ENCODE peak calls at places on chromosomes 12 and 14, in ten cellular contexts. N is cardiac muscle cell; D is bronchial epithelial cell; T is A549; L is HFFc6; A is CD4-positive, alpha-beta T cell; B is fibroblast of pulmonary artery; V is heart left ventricle; M is upper lobe of right lung; H is AG04449. O is an unnamed sample.

GRCh38 chr12:29782285-29782820 is 1.4 kb downstream of the TMTC1 start:
- DNase-seq in N (peak; percentile 78), D (peak; percentile 81), T (no peak), L (no peak), A (no peak), B (peak; percentile 75), V (no peak), M (no peak), H (no peak), O (peak; percentile 68)

GRCh38 chr14:29077916-29078315 is 311.3 kb downstream of the FOXG1 start:
- DNase-seq in N (no peak), D (peak; percentile 1), T (no peak), L (no peak), A (no peak), B (no peak), V (no peak), M (no peak), H (no peak), O (no peak)

GRCh38 chr14:65101631-65102440 is 481 bp downstream of the MAX start:
- DNase-seq in N (no peak), D (no peak), T (no peak), L (no peak), A (peak; percentile 28), B (no peak), V (peak; percentile 35), M (peak; percentile 70), H (no peak), O (peak; percentile 6)

GRCh38 chr12:3627336-3627735 is 125.6 kb downstream of the CRACR2A start:
- DNase-seq in N (no peak), D (no peak), T (no peak), L (no peak), A (no peak), B (no peak), V (no peak), M (no peak), H (no peak), O (no peak)

GRCh38 chr12:103197725-103198388 is 240.4 kb downstream of the ASCL1 start:
- DNase-seq in N (no peak), D (no peak), T (no peak), L (no peak), A (no peak), B (no peak), V (no peak), M (no peak), H (no peak), O (no peak)

GRCh38 chr12:22525426-22525825 is 18.9 kb downstream of the C2CD5 start:
- DNase-seq in N (peak; percentile 30), D (peak; percentile 61), T (no peak), L (peak; percentile 2), A (no peak), B (peak; percentile 51), V (no peak), M (no peak), H (no peak), O (peak; percentile 27)

GRCh38 chr14:105166571-105167302 is 1.8 kb downstream of the JAG2 start:
- DNase-seq in N (no peak), D (peak; percentile 44), T (no peak), L (no peak), A (no peak), B (no peak), V (no peak), M (no peak), H (no peak), O (no peak)

GRCh38 chr12:65637150-65637549 is 187.1 kb upstream of the HMGA2 start:
- DNase-seq in N (no peak), D (no peak), T (no peak), L (no peak), A (no peak), B (no peak), V (no peak), M (no peak), H (no peak), O (no peak)

GRCh38 chr12:109921982-109922381 is 21.9 kb downstream of the TCHP start:
- DNase-seq in N (no peak), D (no peak), T (no peak), L (no peak), A (no peak), B (no peak), V (no peak), M (peak; percentile 33), H (no peak), O (no peak)

GRCh38 chr12:132600048-132601032 is 10.0 kb downstream of the LRCOL1 start:
- DNase-seq in N (peak; percentile 79), D (peak; percentile 30), T (peak; percentile 76), L (peak; percentile 18), A (no peak), B (peak; percentile 71), V (peak; percentile 79), M (peak; percentile 84), H (no peak), O (peak; percentile 74)

GRCh38 chr14:54681819-54682261 is 114.9 kb downstream of the SAMD4A start:
- DNase-seq in N (peak; percentile 32), D (peak; percentile 58), T (no peak), L (peak; percentile 80), A (no peak), B (peak; percentile 34), V (no peak), M (no peak), H (no peak), O (peak; percentile 89)

GRCh38 chr12:130862161-130862560 is 9.7 kb upstream of the RAN start:
- DNase-seq in N (no peak), D (no peak), T (no peak), L (no peak), A (no peak), B (no peak), V (no peak), M (no peak), H (no peak), O (no peak)

GRCh38 chr12:68113644-68114043 is 45.9 kb downstream of the IFNG start:
- DNase-seq in N (no peak), D (no peak), T (no peak), L (no peak), A (no peak), B (no peak), V (no peak), M (no peak), H (no peak), O (no peak)

GRCh38 chr12:120316798-120317257 is 10.8 kb downstream of the PLA2G1B start:
- DNase-seq in N (no peak), D (peak; percentile 32), T (no peak), L (no peak), A (no peak), B (no peak), V (no peak), M (no peak), H (no peak), O (no peak)

GRCh38 chr12:120321382-120322202 is 6.0 kb downstream of the PLA2G1B start:
- DNase-seq in N (no peak), D (no peak), T (no peak), L (no peak), A (no peak), B (no peak), V (no peak), M (peak; percentile 74), H (no peak), O (no peak)

GRCh38 chr12:120314220-120314619 is 12.1 kb downstream of the SIRT4 start:
- DNase-seq in N (peak; percentile 7), D (no peak), T (peak; percentile 42), L (no peak), A (no peak), B (no peak), V (no peak), M (no peak), H (no peak), O (no peak)

GRCh38 chr12:120317258-120318105 is 10.1 kb downstream of the PLA2G1B start:
- DNase-seq in N (peak; percentile 99), D (peak; percentile 98), T (peak; percentile 99), L (peak; percentile 99), A (peak; percentile 100), B (peak; percentile 99), V (peak; percentile 99), M (peak; percentile 100), H (peak; percentile 91), O (peak; percentile 99)
- TF ChIP-seq CTCF in N (peak; percentile 60), D (peak; percentile 70), T (peak; percentile 61), L (peak; percentile 80), A (peak; percentile 66), B (peak; percentile 56), V (peak; percentile 53), M (peak; percentile 64), H (peak; percentile 53), O (peak; percentile 65)

DNA sequence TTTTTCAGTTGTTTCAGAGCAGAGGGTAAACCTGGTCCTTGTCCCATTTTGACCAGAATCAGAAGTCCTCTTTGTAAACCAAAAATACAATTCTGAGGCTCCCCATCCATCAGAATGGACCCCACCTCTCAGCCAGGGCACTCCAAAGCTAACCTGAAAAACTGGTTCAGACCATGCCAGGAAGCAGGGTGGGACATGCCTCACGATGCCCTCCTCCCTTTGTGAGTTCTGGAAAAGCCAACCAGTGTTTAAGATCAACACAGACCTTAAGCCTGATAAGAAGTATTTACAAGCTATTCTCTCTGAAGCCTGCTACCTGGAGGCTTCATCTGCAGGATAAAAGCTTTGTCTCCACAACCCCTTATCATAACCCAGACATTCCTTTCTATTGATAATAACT is 35.4 kb downstream of the TNFAIP2 start:
- DNase-seq in N (no peak), D (no peak), T (no peak), L (no peak), A (no peak), B (no peak), V (no peak), M (no peak), H (no peak), O (no peak)
- TF ChIP-seq CTCF in N (no peak), D (no peak), T (no peak), L (no peak), A (no peak), B (no peak), V (no peak), M (no peak), H (no peak), O (no peak)

GRCh38 chr12:10033783-10034381 is 3.4 kb downstream of the CLEC9A start:
- DNase-seq in N (peak; percentile 7), D (peak; percentile 27), T (no peak), L (peak; percentile 7), A (no peak), B (peak; percentile 26), V (no peak), M (no peak), H (no peak), O (peak; percentile 34)
- TF ChIP-seq CTCF in N (no peak), D (peak; percentile 31), T (peak; percentile 62), L (peak; percentile 92), A (no peak), B (peak; percentile 36), V (peak; percentile 57), M (peak; percentile 56), H (peak; percentile 26), O (peak; percentile 56)

DNA sequence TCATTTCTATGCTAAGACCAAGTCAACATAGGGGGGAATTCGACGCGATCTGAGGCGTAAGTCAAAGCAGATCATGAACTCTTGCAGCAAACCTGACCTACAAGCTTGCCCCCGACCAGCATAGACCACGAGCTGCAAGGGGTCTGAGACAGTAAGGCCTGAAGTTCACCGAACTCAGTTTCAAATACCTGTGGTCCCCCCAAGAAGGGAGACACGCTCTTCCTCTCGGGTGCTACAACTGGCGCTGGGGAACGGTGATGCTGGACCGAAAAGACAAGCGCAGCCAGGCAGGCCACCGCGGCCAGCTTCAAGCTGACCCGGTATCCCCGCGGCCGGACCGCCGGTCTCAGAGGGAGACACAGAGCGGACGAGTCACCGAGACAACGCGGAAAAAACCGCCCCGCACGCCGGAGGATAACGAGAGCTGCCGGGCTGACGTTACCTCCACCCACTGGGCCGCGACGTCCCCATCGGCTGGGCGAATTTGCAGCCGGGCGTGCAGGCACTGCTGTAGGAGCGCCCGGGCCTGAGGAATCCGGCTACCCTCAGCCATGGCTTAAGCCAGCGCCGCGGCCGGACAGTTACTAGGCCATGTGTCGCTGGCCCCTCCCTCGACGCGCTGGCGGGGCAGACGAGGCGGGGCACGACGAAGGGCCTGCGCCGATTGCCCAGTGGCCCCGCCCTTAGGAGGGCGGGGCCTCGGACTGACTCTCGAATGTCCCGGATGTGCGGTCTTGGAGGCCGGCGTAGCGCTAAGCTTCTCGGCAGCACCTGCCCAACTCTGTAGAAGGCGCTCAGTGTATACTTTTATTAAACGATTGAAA is at the start of gene DTD2:
- DNase-seq in N (peak; percentile 97), D (peak; percentile 83), T (peak; percentile 81), L (peak; percentile 85), A (peak; percentile 89), B (peak; percentile 95), V (peak; percentile 97), M (peak; percentile 97), H (peak; percentile 38), O (peak; percentile 94)
- TF ChIP-seq CTCF in N (no peak), D (no peak), T (no peak), L (no peak), A (no peak), B (no peak), V (no peak), M (no peak), H (no peak), O (peak; percentile 2)